ENCODE peak calls at places on chromosomes 1 and 21, in five cellular contexts. X is gastrocnemius medialis, O is ovary, N is uterus, F is Peyer's patch. W is an unnamed sample.

GRCh38 chr1:115251856-115252255 is 86.2 kb downstream of the NGF start:
- DNase-seq in X (no peak), O (no peak), N (peak; percentile 49), F (no peak), W (no peak)

GRCh38 chr1:228335406-228336307 is 71.0 kb downstream of the TRIM11 start:
- DNase-seq in X (no peak), O (peak; percentile 21), N (peak; percentile 3), F (peak; percentile 32), W (no peak)

GRCh38 chr1:31127266-31127665 is 61.7 kb upstream of the PUM1 start:
- DNase-seq in X (no peak), O (no peak), N (no peak), F (no peak), W (no peak)

GRCh38 chr1:66468712-66469111 is 65.2 kb upstream of the SGIP1 start:
- DNase-seq in X (no peak), O (no peak), N (no peak), F (no peak), W (no peak)

GRCh38 chr1:212270564-212270963 is 14.6 kb upstream of the PPP2R5A start:
- DNase-seq in X (no peak), O (no peak), N (no peak), F (no peak), W (no peak)

GRCh38 chr1:212255705-212256307 is 29.4 kb upstream of the PPP2R5A start:
- DNase-seq in X (no peak), O (no peak), N (no peak), F (no peak), W (no peak)

GRCh38 chr1:77014396-77014795 is 147.1 kb downstream of the ST6GALNAC5 start:
- DNase-seq in X (no peak), O (no peak), N (no peak), F (no peak), W (no peak)

GRCh38 chr1:26360051-26360806 is 6.3 kb upstream of the CRYBG2 start:
- DNase-seq in X (no peak), O (no peak), N (no peak), F (no peak), W (peak; percentile 22)

GRCh38 chr1:44610527-44611148 is 63.6 kb downstream of the TMEM53 start:
- DNase-seq in X (no peak), O (peak; percentile 11), N (no peak), F (no peak), W (no peak)

GRCh38 chr1:23478896-23479790 is 4.8 kb downstream of the ASAP3 start:
- DNase-seq in X (peak; percentile 99), O (peak; percentile 74), N (peak; percentile 58), F (peak; percentile 56), W (peak; percentile 24)

GRCh38 chr1:91122106-91122717 is 100.4 kb upstream of the ZNF644 start:
- DNase-seq in X (no peak), O (no peak), N (no peak), F (no peak), W (no peak)

GRCh38 chr1:160101037-160101716 is 2.8 kb upstream of the IGSF8 start:
- DNase-seq in X (peak; percentile 91), O (peak; percentile 86), N (peak; percentile 76), F (peak; percentile 75), W (peak; percentile 90)

GRCh38 chr1:209613351-209614150 is 30.0 kb downstream of the CAMK1G start:
- DNase-seq in X (no peak), O (no peak), N (no peak), F (no peak), W (no peak)

GRCh38 chr1:31354266-31354665 is 18.6 kb downstream of the FABP3 start:
- DNase-seq in X (no peak), O (no peak), N (no peak), F (no peak), W (no peak)

GRCh38 chr1:77039739-77040138 is 172.5 kb downstream of the ST6GALNAC5 start:
- DNase-seq in X (no peak), O (peak; percentile 67), N (peak; percentile 58), F (no peak), W (peak; percentile 74)

GRCh38 chr1:5142389-5142788 is 488.0 kb downstream of the AJAP1 start:
- DNase-seq in X (no peak), O (no peak), N (no peak), F (no peak), W (no peak)

GRCh38 chr1:117366281-117366981 is 818 bp upstream of the MAN1A2 start:
- DNase-seq in X (peak; percentile 85), O (peak; percentile 94), N (peak; percentile 83), F (peak; percentile 94), W (peak; percentile 86)

GRCh38 chr1:112165375-112165774 is 175.9 kb upstream of the KCND3 start:
- DNase-seq in X (no peak), O (no peak), N (no peak), F (no peak), W (no peak)

GRCh38 chr1:10536133-10536768 is 61.5 kb downstream of the PEX14 start:
- DNase-seq in X (no peak), O (no peak), N (no peak), F (no peak), W (no peak)

GRCh38 chr1:11653101-11653601 is 1.1 kb downstream of the FBXO2 start:
- DNase-seq in X (peak; percentile 42), O (no peak), N (no peak), F (peak; percentile 52), W (no peak)

GRCh38 chr1:242784807-242785206 is 260.3 kb upstream of the PLD5 start:
- DNase-seq in X (no peak), O (no peak), N (no peak), F (no peak), W (no peak)

GRCh38 chr1:5765465-5765864 is 226.8 kb downstream of the NPHP4 start:
- DNase-seq in X (no peak), O (no peak), N (no peak), F (peak; percentile 28), W (no peak)

GRCh38 chr1:236066828-236067386 is 2.0 kb upstream of the NID1 start:
- DNase-seq in X (peak; percentile 28), O (no peak), N (peak; percentile 69), F (no peak), W (peak; percentile 43)

GRCh38 chr1:181416268-181416855 is 67.0 kb upstream of the CACNA1E start:
- DNase-seq in X (no peak), O (no peak), N (no peak), F (no peak), W (peak; percentile 67)

GRCh38 chr1:244361764-244362473 is 89.8 kb downstream of the ADSS2 start:
- DNase-seq in X (no peak), O (no peak), N (no peak), F (no peak), W (no peak)

GRCh38 chr1:207962716-207963428 is 51.9 kb upstream of the CD34 start:
- DNase-seq in X (peak; percentile 52), O (peak; percentile 60), N (peak; percentile 54), F (peak; percentile 74), W (peak; percentile 56)

GRCh38 chr21:31560479-31560878 is 99.0 kb upstream of the SOD1 start:
- DNase-seq in X (no peak), O (no peak), N (no peak), F (no peak), W (no peak)

GRCh38 chr1:56525463-56526155 is 53.8 kb downstream of the PLPP3 start:
- DNase-seq in X (no peak), O (no peak), N (no peak), F (no peak), W (no peak)

GRCh38 chr1:8059161-8059622 is 33.1 kb upstream of the ERRFI1 start:
- DNase-seq in X (no peak), O (no peak), N (no peak), F (no peak), W (no peak)

GRCh38 chr1:8061210-8061609 is 35.1 kb upstream of the ERRFI1 start:
- DNase-seq in X (no peak), O (no peak), N (peak; percentile 31), F (no peak), W (no peak)

GRCh38 chr1:8063298-8064068 is 37.4 kb upstream of the ERRFI1 start:
- DNase-seq in X (no peak), O (no peak), N (no peak), F (no peak), W (peak; percentile 31)

GRCh38 chr1:8062861-8063260 is 36.8 kb upstream of the ERRFI1 start:
- DNase-seq in X (no peak), O (no peak), N (no peak), F (no peak), W (no peak)

GRCh38 chr1:8061673-8062386 is 35.7 kb upstream of the ERRFI1 start:
- DNase-seq in X (no peak), O (no peak), N (no peak), F (no peak), W (no peak)
- H3K27ac ChIP-seq in X (no peak overlapping the region), O (no peak overlapping the region), N (no peak overlapping the region), F (peak overlapping the region; percentile 52), W (peak overlapping the region; percentile 8)

GRCh38 chr1:18657436-18658179 is 27.0 kb downstream of the PAX7 start:
- DNase-seq in X (no peak), O (no peak), N (no peak), F (no peak), W (no peak)
- H3K4me1 ChIP-seq in X (no peaks in the 10 kb centered on the region), O (no peaks in the 10 kb centered on the region), N (no peaks in the 10 kb centered on the region), F (no peaks in the 10 kb centered on the region), W (no peaks in the 10 kb centered on the region)

DNA sequence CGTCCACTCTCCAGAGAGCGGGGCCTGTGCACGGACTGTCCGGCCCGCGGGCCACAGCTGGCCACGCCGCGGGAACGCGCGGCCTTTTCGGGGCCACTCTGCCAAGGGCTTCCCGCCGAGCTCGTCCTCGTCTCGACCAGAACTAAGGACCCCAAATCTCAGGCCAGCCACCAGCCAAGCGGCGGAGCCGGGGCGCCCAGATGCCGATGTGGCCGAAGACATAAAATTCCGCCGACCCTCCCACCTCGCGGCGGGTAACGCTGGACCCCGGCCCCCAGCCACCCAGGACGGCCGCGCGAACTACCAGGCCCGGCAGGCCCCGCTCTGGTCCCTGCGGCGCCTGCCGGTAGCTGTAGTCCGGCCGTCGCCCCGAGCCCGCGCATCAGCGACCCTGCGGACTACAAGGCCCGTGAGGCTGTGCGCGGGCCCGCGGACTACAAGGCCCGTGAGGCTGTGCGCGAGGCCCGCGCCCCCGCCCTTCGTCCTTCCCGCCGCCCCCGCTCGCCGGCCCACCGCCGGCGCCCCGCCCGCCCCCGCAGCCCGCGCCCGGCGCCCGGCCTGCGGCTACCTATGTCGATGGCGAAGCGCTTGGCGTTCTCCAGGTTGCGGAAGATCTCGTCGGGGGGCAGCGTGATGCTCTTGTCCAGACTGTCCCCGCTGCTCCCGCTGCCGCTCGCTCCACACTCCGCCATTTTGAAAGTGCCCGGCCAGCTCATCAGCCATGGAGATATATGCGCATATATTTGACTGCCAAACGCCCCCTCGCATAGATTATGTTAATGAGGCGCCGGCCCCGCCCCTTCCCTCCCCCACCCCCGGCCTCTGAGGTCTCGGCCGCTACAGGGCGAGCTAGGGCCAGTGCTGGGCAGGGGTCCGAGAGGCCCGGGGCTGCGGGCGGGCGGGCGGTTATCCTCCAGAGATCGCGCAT is at the start of gene PANK4:
- DNase-seq in X (peak; percentile 91), O (peak; percentile 93), N (peak; percentile 93), F (peak; percentile 95), W (peak; percentile 97)
- TF ChIP-seq POLR2A in X (peak; percentile 82), O (peak; percentile 51), N (no peak), F (peak; percentile 36), W (peak; percentile 25)

GRCh38 chr1:218361298-218362065 is 16.3 kb downstream of the TGFB2 start:
- DNase-seq in X (no peak), O (no peak), N (no peak), F (no peak), W (no peak)
- H3K27ac ChIP-seq in X (peak overlapping the region; percentile 77), O (no peak overlapping the region), N (no peak overlapping the region), F (no peak overlapping the region), W (no peak overlapping the region)

GRCh38 chr1:174135200-174135599 is 24.1 kb upstream of the RABGAP1L start:
- DNase-seq in X (no peak), O (no peak), N (no peak), F (no peak), W (no peak)
- H3K4me1 ChIP-seq in X (no peaks in the 10 kb centered on the region), O (no peaks in the 10 kb centered on the region), N (no peaks in the 10 kb centered on the region), F (no peaks in the 10 kb centered on the region), W (no peaks in the 10 kb centered on the region)

GRCh38 chr1:89635825-89636815 is 3.2 kb downstream of the LRRC8C start:
- DNase-seq in X (no peak), O (no peak), N (no peak), F (no peak), W (no peak)
- TF ChIP-seq POLR2A in X (no peak), O (no peak), N (no peak), F (no peak), W (no peak)

W was measured in testis.